ENCODE peak calls at places on chromosomes 11 and 22, in four cellular contexts. T is astrocyte of the spinal cord, N is kidney, O is astrocyte of the cerebellum. G is an unnamed sample.

GRCh38 chr11:122709042-122709760 is 53.7 kb downstream of the UBASH3B start:
- DNase-seq in O (no peak), N (no peak), T (peak), G (peak)

GRCh38 chr11:6604081-6604626 is 580 bp downstream of the ILK start:
- DNase-seq in T (peak), O (peak), N (peak), G (peak)

GRCh38 chr11:65113361-65113756 is 1.7 kb downstream of the TM7SF2 start:
- DNase-seq in O (no peak), N (peak), T (no peak), G (no peak)

GRCh38 chr11:10478066-10478465 is 23.0 kb downstream of the AMPD3 start:
- DNase-seq in O (no peak), N (no peak), T (no peak), G (no peak)

GRCh38 chr11:11391169-11391568 is 38.1 kb upstream of the CSNK2A3 start:
- DNase-seq in N (no peak), O (no peak), T (no peak), G (no peak)

GRCh38 chr11:73147771-73148681 is 5.9 kb upstream of the FCHSD2 start:
- DNase-seq in T (no peak), N (peak), O (no peak), G (no peak)

GRCh38 chr11:128116447-128117240 is 470.7 kb downstream of the ETS1 start:
- DNase-seq in T (peak), O (no peak), N (no peak), G (peak)

GRCh38 chr11:73876424-73877300 is at the start of the genes COA4 and PAAF1:
- DNase-seq in T (peak), O (peak), N (peak), G (peak)

GRCh38 chr11:18853086-18853720 is 61.6 kb upstream of the PTPN5 start:
- DNase-seq in O (no peak), N (no peak), T (peak), G (peak)

GRCh38 chr11:15107730-15108515 is 6.8 kb upstream of the INSC start:
- DNase-seq in N (no peak), O (no peak), T (peak), G (no peak)

GRCh38 chr11:1399386-1400167 is 9.8 kb downstream of the BRSK2 start:
- DNase-seq in N (peak), T (peak), O (no peak), G (no peak)

GRCh38 chr11:43573233-43573632 is 107.3 kb upstream of the HSD17B12 start:
- DNase-seq in T (no peak), N (no peak), O (no peak), G (peak)

GRCh38 chr11:67352546-67353316 is 615 bp downstream of the POLD4 start:
- DNase-seq in T (no peak), N (peak), O (no peak), G (no peak)

GRCh38 chr11:40797981-40798380 is 661.5 kb downstream of the LRRC4C start:
- DNase-seq in T (peak), O (peak), N (no peak), G (no peak)

GRCh38 chr11:130115218-130115617 is 44.4 kb upstream of the ST14 start:
- DNase-seq in N (no peak), T (peak), O (peak), G (peak)

GRCh38 chr11:63444181-63444580 is 46.8 kb downstream of the PLAAT5 start:
- DNase-seq in T (no peak), O (no peak), N (no peak), G (no peak)

GRCh38 chr11:69541001-69541285 is 59.5 kb downstream of the LINC01488 start:
- DNase-seq in T (no peak), O (no peak), N (no peak), G (no peak)

GRCh38 chr11:8309862-8310261 is 46.2 kb upstream of the LMO1 start:
- DNase-seq in T (no peak), O (no peak), N (no peak), G (no peak)

GRCh38 chr11:122661182-122661945 is 5.8 kb downstream of the UBASH3B start:
- DNase-seq in T (no peak), N (no peak), O (peak), G (peak)

GRCh38 chr22:44305888-44306287 is 6.9 kb downstream of the SHISAL1 start:
- DNase-seq in T (no peak), O (no peak), N (no peak), G (no peak)

GRCh38 chr11:93727985-93728791 is 13.1 kb downstream of the TAF1D start:
- DNase-seq in T (no peak), O (no peak), N (no peak), G (no peak)

GRCh38 chr11:60944504-60945294 is 7.3 kb downstream of the SLC15A3 start:
- DNase-seq in T (no peak), N (no peak), O (no peak), G (no peak)

GRCh38 chr11:43576834-43577521 is 103.6 kb upstream of the HSD17B12 start:
- DNase-seq in T (peak), N (no peak), O (peak), G (peak)

GRCh38 chr11:96098511-96099241 is 174.8 kb upstream of the MTMR2 start:
- DNase-seq in O (no peak), N (no peak), T (peak), G (no peak)

GRCh38 chr22:24834845-24835570 is 29.0 kb downstream of the SGSM1 start:
- DNase-seq in N (no peak), O (no peak), T (no peak), G (peak)
- TF ChIP-seq CTCF in N (no peak), O (peak), T (peak), G (peak)

GRCh38 chr11:133695376-133695775 is 149.9 kb downstream of the SPATA19 start:
- DNase-seq in T (no peak), O (no peak), N (no peak), G (no peak)

GRCh38 chr11:133699071-133699470 is 146.2 kb downstream of the SPATA19 start:
- DNase-seq in O (no peak), N (no peak), T (no peak), G (no peak)

GRCh38 chr11:133697603-133698002 is 147.7 kb downstream of the SPATA19 start:
- DNase-seq in O (no peak), T (no peak), N (no peak), G (no peak)

GRCh38 chr11:133698654-133699053 is 146.7 kb downstream of the SPATA19 start:
- DNase-seq in N (no peak), O (no peak), T (no peak), G (no peak)

GRCh38 chr11:133697161-133697560 is 148.2 kb downstream of the SPATA19 start:
- DNase-seq in T (no peak), O (no peak), N (no peak), G (no peak)
- TF ChIP-seq CTCF in T (no peak), O (no peak), N (no peak), G (no peak)

GRCh38 chr22:19058713-19059451 is 63.3 kb downstream of the DGCR2 start:
- DNase-seq in N (peak), T (no peak), O (no peak), G (no peak)
- TF ChIP-seq CTCF in N (no peak), T (no peak), O (no peak), G (peak)

GRCh38 chr11:2775083-2775625 is 75.4 kb upstream of the KCNQ1OT1 start:
- DNase-seq in T (no peak), O (no peak), N (peak), G (no peak)
- TF ChIP-seq CTCF in T (no peak), O (no peak), N (no peak), G (no peak)

GRCh38 chr22:31950226-31950625 is 5.9 kb downstream of the YWHAH start:
- DNase-seq in T (no peak), O (no peak), N (no peak), G (no peak)
- TF ChIP-seq CTCF in T (no peak), O (no peak), N (no peak), G (no peak)

GRCh38 chr11:84249344-84250135 is 963.4 kb upstream of the CCDC90B start:
- DNase-seq in T (peak), O (no peak), N (no peak), G (no peak)
- TF ChIP-seq CTCF in T (no peak), O (no peak), N (no peak), G (no peak)

DNA sequence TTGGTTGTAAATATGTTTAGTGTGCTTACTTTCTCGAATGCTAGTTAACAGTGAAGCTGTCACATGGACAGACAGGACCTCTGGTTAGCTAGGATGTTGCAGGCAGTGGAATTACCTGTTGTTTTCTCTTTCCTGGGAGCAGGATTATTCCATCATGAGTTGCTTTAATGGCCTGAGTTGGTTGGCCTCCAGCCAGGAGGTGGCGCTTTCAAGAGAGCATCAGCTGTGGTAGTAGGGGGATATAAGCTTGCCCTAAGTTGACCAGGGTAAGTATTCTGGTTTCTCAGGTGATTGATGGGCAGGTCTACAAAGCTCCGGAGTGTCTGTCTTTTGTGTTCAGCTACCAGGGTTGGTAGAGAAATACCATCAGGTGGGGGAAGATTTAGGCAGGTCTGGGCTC is 43.5 kb downstream of the NELL1 start:
- DNase-seq in N (no peak), O (no peak), T (no peak), G (no peak)
- TF ChIP-seq CTCF in N (no peak), O (no peak), T (no peak), G (no peak)

GRCh38 chr11:36475192-36475591 is 34.9 kb downstream of the TRAF6 start:
- DNase-seq in O (no peak), T (no peak), N (no peak), G (no peak)

GRCh38 chr11:36480833-36481232 is 29.2 kb downstream of the TRAF6 start:
- DNase-seq in O (no peak), T (no peak), N (no peak), G (no peak)

GRCh38 chr11:36478700-36479329 is 31.3 kb downstream of the TRAF6 start:
- DNase-seq in T (peak), N (no peak), O (no peak), G (peak)
- TF ChIP-seq CTCF in T (peak), N (peak), O (peak), G (peak)

GRCh38 chr22:33013051-33013450 is 45.1 kb downstream of the SYN3 start:
- DNase-seq in O (no peak), T (no peak), N (no peak), G (no peak)
- TF ChIP-seq CTCF in O (no peak), T (no peak), N (no peak), G (peak)

GRCh38 chr22:31496007-31496734 is at the start of gene SFI1:
- DNase-seq in N (peak), O (peak), T (peak), G (peak)
- TF ChIP-seq CTCF in N (peak), O (peak), T (peak), G (peak)